ENCODE peak calls at places on chromosomes 11 and 22, in seven cellular contexts. One of them, this sample, is unnamed.

GRCh38 chr11:134654161-134654915 is 242.3 kb upstream of the B3GAT1 start:
- DNase-seq in stimulated activated naive CD4-positive, alpha-beta T cell: no peak
- DNase-seq in breast epithelium: peak; percentile 7
- DNase-seq in AG09309: no peak
- DNase-seq in endothelial cell of umbilical vein: no peak
- DNase-seq in HEK293T: no peak
- DNase-seq in dorsolateral prefrontal cortex: no peak
- DNase-seq in this sample: peak; percentile 28

GRCh38 chr11:134288486-134288885 is 12.3 kb downstream of the GLB1L3 start:
- DNase-seq in breast epithelium: no peak
- DNase-seq in AG09309: no peak
- DNase-seq in dorsolateral prefrontal cortex: no peak
- DNase-seq in endothelial cell of umbilical vein: no peak
- DNase-seq in HEK293T: no peak
- DNase-seq in stimulated activated naive CD4-positive, alpha-beta T cell: no peak
- DNase-seq in this sample: peak; percentile 26

GRCh38 chr22:49448546-49448945 is 379.1 kb downstream of the BRD1 start:
- DNase-seq in stimulated activated naive CD4-positive, alpha-beta T cell: no peak
- DNase-seq in breast epithelium: no peak
- DNase-seq in endothelial cell of umbilical vein: no peak
- DNase-seq in AG09309: no peak
- DNase-seq in dorsolateral prefrontal cortex: peak; percentile 71
- DNase-seq in HEK293T: no peak
- DNase-seq in this sample: no peak

GRCh38 chr11:36002196-36002595 is 58.3 kb downstream of the LDLRAD3 start:
- DNase-seq in breast epithelium: peak; percentile 28
- DNase-seq in dorsolateral prefrontal cortex: no peak
- DNase-seq in HEK293T: no peak
- DNase-seq in AG09309: no peak
- DNase-seq in endothelial cell of umbilical vein: peak; percentile 75
- DNase-seq in stimulated activated naive CD4-positive, alpha-beta T cell: no peak
- DNase-seq in this sample: no peak

GRCh38 chr11:129852125-129852740 is 36.6 kb downstream of the TMEM45B start:
- DNase-seq in AG09309: peak; percentile 5
- DNase-seq in dorsolateral prefrontal cortex: no peak
- DNase-seq in breast epithelium: no peak
- DNase-seq in endothelial cell of umbilical vein: no peak
- DNase-seq in HEK293T: no peak
- DNase-seq in stimulated activated naive CD4-positive, alpha-beta T cell: no peak
- DNase-seq in this sample: no peak

GRCh38 chr11:13465909-13466371 is 2.9 kb upstream of the BTBD10 start:
- DNase-seq in dorsolateral prefrontal cortex: no peak
- DNase-seq in AG09309: no peak
- DNase-seq in endothelial cell of umbilical vein: peak; percentile 66
- DNase-seq in stimulated activated naive CD4-positive, alpha-beta T cell: peak; percentile 14
- DNase-seq in HEK293T: peak; percentile 39
- DNase-seq in breast epithelium: no peak
- DNase-seq in this sample: no peak

GRCh38 chr22:20533879-20534265 is 26.5 kb downstream of the MED15 start:
- DNase-seq in dorsolateral prefrontal cortex: peak; percentile 58
- DNase-seq in breast epithelium: no peak
- DNase-seq in HEK293T: no peak
- DNase-seq in endothelial cell of umbilical vein: no peak
- DNase-seq in AG09309: no peak
- DNase-seq in stimulated activated naive CD4-positive, alpha-beta T cell: no peak
- DNase-seq in this sample: no peak

GRCh38 chr11:86140334-86140733 is 71.5 kb upstream of the PICALM start:
- DNase-seq in endothelial cell of umbilical vein: no peak
- DNase-seq in dorsolateral prefrontal cortex: no peak
- DNase-seq in HEK293T: no peak
- DNase-seq in breast epithelium: no peak
- DNase-seq in AG09309: no peak
- DNase-seq in stimulated activated naive CD4-positive, alpha-beta T cell: no peak
- DNase-seq in this sample: no peak

GRCh38 chr11:134414772-134415765 is 3.0 kb upstream of the B3GAT1 start:
- DNase-seq in stimulated activated naive CD4-positive, alpha-beta T cell: no peak
- DNase-seq in endothelial cell of umbilical vein: no peak
- DNase-seq in breast epithelium: no peak
- DNase-seq in HEK293T: no peak
- DNase-seq in AG09309: no peak
- DNase-seq in dorsolateral prefrontal cortex: no peak
- DNase-seq in this sample: no peak

GRCh38 chr11:33383075-33383919 is 126.1 kb downstream of the HIPK3 start:
- DNase-seq in breast epithelium: no peak
- DNase-seq in dorsolateral prefrontal cortex: no peak
- DNase-seq in stimulated activated naive CD4-positive, alpha-beta T cell: no peak
- DNase-seq in AG09309: no peak
- DNase-seq in endothelial cell of umbilical vein: no peak
- DNase-seq in HEK293T: no peak
- DNase-seq in this sample: no peak

GRCh38 chr11:85748455-85748891 is 62.5 kb downstream of the SYTL2 start:
- DNase-seq in AG09309: peak; percentile 20
- DNase-seq in breast epithelium: no peak
- DNase-seq in stimulated activated naive CD4-positive, alpha-beta T cell: no peak
- DNase-seq in endothelial cell of umbilical vein: no peak
- DNase-seq in dorsolateral prefrontal cortex: no peak
- DNase-seq in HEK293T: no peak
- DNase-seq in this sample: no peak

GRCh38 chr11:72642815-72643511 is 31.3 kb downstream of the PDE2A start:
- DNase-seq in breast epithelium: no peak
- DNase-seq in AG09309: no peak
- DNase-seq in endothelial cell of umbilical vein: peak; percentile 78
- DNase-seq in HEK293T: peak; percentile 86
- DNase-seq in dorsolateral prefrontal cortex: no peak
- DNase-seq in stimulated activated naive CD4-positive, alpha-beta T cell: peak; percentile 76
- DNase-seq in this sample: no peak

GRCh38 chr11:9057032-9057431 is 34.4 kb downstream of the SCUBE2 start:
- DNase-seq in HEK293T: no peak
- DNase-seq in AG09309: no peak
- DNase-seq in breast epithelium: no peak
- DNase-seq in stimulated activated naive CD4-positive, alpha-beta T cell: no peak
- DNase-seq in dorsolateral prefrontal cortex: no peak
- DNase-seq in endothelial cell of umbilical vein: peak; percentile 6
- DNase-seq in this sample: no peak

GRCh38 chr11:101706015-101706414 is 122.2 kb upstream of the TRPC6 start:
- DNase-seq in HEK293T: no peak
- DNase-seq in AG09309: no peak
- DNase-seq in dorsolateral prefrontal cortex: no peak
- DNase-seq in endothelial cell of umbilical vein: no peak
- DNase-seq in breast epithelium: no peak
- DNase-seq in stimulated activated naive CD4-positive, alpha-beta T cell: no peak
- DNase-seq in this sample: no peak

GRCh38 chr11:72069787-72070251 is 10.5 kb downstream of the NUMA1 start:
- DNase-seq in stimulated activated naive CD4-positive, alpha-beta T cell: no peak
- DNase-seq in AG09309: peak; percentile 40
- DNase-seq in HEK293T: no peak
- DNase-seq in breast epithelium: peak; percentile 70
- DNase-seq in dorsolateral prefrontal cortex: no peak
- DNase-seq in endothelial cell of umbilical vein: peak; percentile 81
- DNase-seq in this sample: peak; percentile 92

GRCh38 chr11:2380807-2381350 is 3.8 kb downstream of the CD81 start:
- DNase-seq in breast epithelium: peak; percentile 58
- DNase-seq in stimulated activated naive CD4-positive, alpha-beta T cell: no peak
- DNase-seq in dorsolateral prefrontal cortex: no peak
- DNase-seq in AG09309: no peak
- DNase-seq in HEK293T: no peak
- DNase-seq in endothelial cell of umbilical vein: peak; percentile 57
- DNase-seq in this sample: peak; percentile 87

GRCh38 chr11:64799925-64800632 is 2.9 kb downstream of the MAP4K2 start:
- DNase-seq in AG09309: no peak
- DNase-seq in breast epithelium: no peak
- DNase-seq in stimulated activated naive CD4-positive, alpha-beta T cell: no peak
- DNase-seq in dorsolateral prefrontal cortex: peak; percentile 6
- DNase-seq in HEK293T: no peak
- DNase-seq in endothelial cell of umbilical vein: peak; percentile 39
- DNase-seq in this sample: no peak

GRCh38 chr11:57214087-57214395 is 23.0 kb downstream of the APLNR start:
- DNase-seq in endothelial cell of umbilical vein: no peak
- DNase-seq in dorsolateral prefrontal cortex: no peak
- DNase-seq in breast epithelium: no peak
- DNase-seq in AG09309: no peak
- DNase-seq in HEK293T: no peak
- DNase-seq in stimulated activated naive CD4-positive, alpha-beta T cell: no peak
- DNase-seq in this sample: no peak

GRCh38 chr11:2674681-2675131 is 25.1 kb downstream of the KCNQ1OT1 start:
- DNase-seq in HEK293T: no peak
- DNase-seq in endothelial cell of umbilical vein: no peak
- DNase-seq in stimulated activated naive CD4-positive, alpha-beta T cell: no peak
- DNase-seq in AG09309: no peak
- DNase-seq in breast epithelium: peak; percentile 41
- DNase-seq in dorsolateral prefrontal cortex: no peak
- DNase-seq in this sample: no peak

GRCh38 chr22:35219012-35219411 is 38.3 kb upstream of the HMGXB4 start:
- DNase-seq in endothelial cell of umbilical vein: no peak
- DNase-seq in dorsolateral prefrontal cortex: no peak
- DNase-seq in HEK293T: no peak
- DNase-seq in breast epithelium: no peak
- DNase-seq in AG09309: peak; percentile 40
- DNase-seq in stimulated activated naive CD4-positive, alpha-beta T cell: no peak
- DNase-seq in this sample: no peak

GRCh38 chr11:65526744-65527143 is 1.9 kb downstream of the SCYL1 start:
- DNase-seq in breast epithelium: no peak
- DNase-seq in AG09309: no peak
- DNase-seq in endothelial cell of umbilical vein: no peak
- DNase-seq in stimulated activated naive CD4-positive, alpha-beta T cell: no peak
- DNase-seq in HEK293T: no peak
- DNase-seq in dorsolateral prefrontal cortex: no peak
- DNase-seq in this sample: no peak

GRCh38 chr11:124899376-124900145 is 1.9 kb upstream of the ROBO4 start:
- DNase-seq in breast epithelium: no peak
- DNase-seq in stimulated activated naive CD4-positive, alpha-beta T cell: no peak
- DNase-seq in HEK293T: no peak
- DNase-seq in endothelial cell of umbilical vein: peak; percentile 56
- DNase-seq in dorsolateral prefrontal cortex: no peak
- DNase-seq in AG09309: no peak
- DNase-seq in this sample: no peak

GRCh38 chr11:101082813-101083212 is 46.8 kb downstream of the PGR start:
- DNase-seq in endothelial cell of umbilical vein: no peak
- DNase-seq in stimulated activated naive CD4-positive, alpha-beta T cell: no peak
- DNase-seq in dorsolateral prefrontal cortex: no peak
- DNase-seq in AG09309: no peak
- DNase-seq in HEK293T: no peak
- DNase-seq in breast epithelium: no peak
- DNase-seq in this sample: no peak

GRCh38 chr11:19026862-19027261 is 33.7 kb downstream of the MRGPRX2 start:
- DNase-seq in stimulated activated naive CD4-positive, alpha-beta T cell: no peak
- DNase-seq in HEK293T: no peak
- DNase-seq in AG09309: no peak
- DNase-seq in dorsolateral prefrontal cortex: no peak
- DNase-seq in endothelial cell of umbilical vein: no peak
- DNase-seq in breast epithelium: no peak
- DNase-seq in this sample: no peak

GRCh38 chr11:15675683-15676082 is 561.0 kb downstream of the INSC start:
- DNase-seq in AG09309: no peak
- DNase-seq in stimulated activated naive CD4-positive, alpha-beta T cell: no peak
- DNase-seq in breast epithelium: no peak
- DNase-seq in HEK293T: no peak
- DNase-seq in dorsolateral prefrontal cortex: no peak
- DNase-seq in endothelial cell of umbilical vein: no peak
- DNase-seq in this sample: no peak

GRCh38 chr11:2667940-2668339 is 31.9 kb downstream of the KCNQ1OT1 start:
- DNase-seq in endothelial cell of umbilical vein: no peak
- DNase-seq in HEK293T: no peak
- DNase-seq in AG09309: no peak
- DNase-seq in dorsolateral prefrontal cortex: no peak
- DNase-seq in stimulated activated naive CD4-positive, alpha-beta T cell: no peak
- DNase-seq in breast epithelium: no peak
- DNase-seq in this sample: peak; percentile 11

GRCh38 chr22:26681395-26681821 is 24.0 kb downstream of the MIAT start:
- DNase-seq in breast epithelium: no peak
- DNase-seq in dorsolateral prefrontal cortex: no peak
- DNase-seq in AG09309: no peak
- DNase-seq in endothelial cell of umbilical vein: peak; percentile 57
- DNase-seq in stimulated activated naive CD4-positive, alpha-beta T cell: no peak
- DNase-seq in HEK293T: no peak
- DNase-seq in this sample: no peak

GRCh38 chr11:60858236-60858635 is 2.5 kb upstream of the PTGDR2 start:
- DNase-seq in AG09309: no peak
- DNase-seq in breast epithelium: no peak
- DNase-seq in endothelial cell of umbilical vein: no peak
- DNase-seq in dorsolateral prefrontal cortex: no peak
- DNase-seq in stimulated activated naive CD4-positive, alpha-beta T cell: no peak
- DNase-seq in HEK293T: no peak
- DNase-seq in this sample: no peak

This sample was measured in right atrium auricular region.